ENCODE peak calls at places on chromosomes 5 and 9, in five cellular contexts. One of them, this sample, is unnamed.

GRCh38 chr9:17978773-17979172 is 399.9 kb downstream of the SH3GL2 start:
- DNase-seq in DMS153: no peak
- DNase-seq in RPMI7951: no peak
- DNase-seq in dermis microvascular lymphatic vessel endothelial cell: no peak
- DNase-seq in SHP77: no peak
- DNase-seq in this sample: no peak

GRCh38 chr5:125372694-125373621 is 626.5 kb upstream of the ZNF608 start:
- DNase-seq in DMS153: peak; percentile 61
- DNase-seq in RPMI7951: peak; percentile 72
- DNase-seq in dermis microvascular lymphatic vessel endothelial cell: peak; percentile 72
- DNase-seq in SHP77: peak; percentile 4
- DNase-seq in this sample: no peak

GRCh38 chr5:141821430-141821925 is 56.7 kb downstream of the PCDH1 start:
- DNase-seq in DMS153: no peak
- DNase-seq in RPMI7951: peak; percentile 80
- DNase-seq in dermis microvascular lymphatic vessel endothelial cell: peak; percentile 79
- DNase-seq in SHP77: no peak
- DNase-seq in this sample: peak; percentile 71

GRCh38 chr5:178291969-178292825 is 59.6 kb upstream of the PHYKPL start:
- DNase-seq in DMS153: no peak
- DNase-seq in RPMI7951: no peak
- DNase-seq in dermis microvascular lymphatic vessel endothelial cell: no peak
- DNase-seq in SHP77: no peak
- DNase-seq in this sample: no peak

GRCh38 chr9:109863961-109864360 is 84.0 kb downstream of the PALM2AKAP2 start:
- DNase-seq in DMS153: no peak
- DNase-seq in RPMI7951: no peak
- DNase-seq in dermis microvascular lymphatic vessel endothelial cell: no peak
- DNase-seq in SHP77: no peak
- DNase-seq in this sample: no peak

GRCh38 chr9:125906144-125906543 is 159.0 kb downstream of the PBX3 start:
- DNase-seq in DMS153: no peak
- DNase-seq in RPMI7951: peak; percentile 22
- DNase-seq in dermis microvascular lymphatic vessel endothelial cell: peak; percentile 38
- DNase-seq in SHP77: no peak
- DNase-seq in this sample: no peak

GRCh38 chr5:67355135-67355729 is 158.6 kb upstream of the CD180 start:
- DNase-seq in DMS153: no peak
- DNase-seq in RPMI7951: no peak
- DNase-seq in dermis microvascular lymphatic vessel endothelial cell: no peak
- DNase-seq in SHP77: no peak
- DNase-seq in this sample: no peak

GRCh38 chr5:95901676-95902646 is 59.7 kb downstream of the ELL2 start:
- DNase-seq in DMS153: no peak
- DNase-seq in RPMI7951: peak; percentile 67
- DNase-seq in dermis microvascular lymphatic vessel endothelial cell: peak; percentile 73
- DNase-seq in SHP77: no peak
- DNase-seq in this sample: no peak

GRCh38 chr5:28961806-28962205 is 1923.4 kb upstream of the CDH9 start:
- DNase-seq in DMS153: no peak
- DNase-seq in RPMI7951: no peak
- DNase-seq in dermis microvascular lymphatic vessel endothelial cell: no peak
- DNase-seq in SHP77: no peak
- DNase-seq in this sample: no peak

GRCh38 chr5:132953710-132954109 is 9.7 kb downstream of the AFF4 start:
- DNase-seq in DMS153: no peak
- DNase-seq in RPMI7951: no peak
- DNase-seq in dermis microvascular lymphatic vessel endothelial cell: no peak
- DNase-seq in SHP77: no peak
- DNase-seq in this sample: no peak

GRCh38 chr9:123715258-123715657 is 214.7 kb downstream of the DENND1A start:
- DNase-seq in DMS153: no peak
- DNase-seq in RPMI7951: no peak
- DNase-seq in dermis microvascular lymphatic vessel endothelial cell: no peak
- DNase-seq in SHP77: no peak
- DNase-seq in this sample: no peak

GRCh38 chr5:399296-400281 is 43.4 kb upstream of the EXOC3 start:
- DNase-seq in DMS153: peak; percentile 99
- DNase-seq in RPMI7951: peak; percentile 99
- DNase-seq in dermis microvascular lymphatic vessel endothelial cell: peak; percentile 98
- DNase-seq in SHP77: peak; percentile 99
- DNase-seq in this sample: peak; percentile 4

GRCh38 chr9:137723396-137724113 is 104.8 kb downstream of the EHMT1 start:
- DNase-seq in DMS153: no peak
- DNase-seq in RPMI7951: no peak
- DNase-seq in dermis microvascular lymphatic vessel endothelial cell: no peak
- DNase-seq in SHP77: no peak
- DNase-seq in this sample: no peak

GRCh38 chr5:127400946-127401670 is 110.5 kb downstream of the MEGF10 start:
- DNase-seq in DMS153: no peak
- DNase-seq in RPMI7951: peak; percentile 47
- DNase-seq in dermis microvascular lymphatic vessel endothelial cell: no peak
- DNase-seq in SHP77: no peak
- DNase-seq in this sample: no peak

GRCh38 chr5:16626696-16627264 is 10.0 kb upstream of the RETREG1 start:
- DNase-seq in DMS153: no peak
- DNase-seq in RPMI7951: peak; percentile 39
- DNase-seq in dermis microvascular lymphatic vessel endothelial cell: no peak
- DNase-seq in SHP77: no peak
- DNase-seq in this sample: no peak

GRCh38 chr5:151758141-151758429 is 346 bp downstream of the ATOX1 start:
- DNase-seq in DMS153: no peak
- DNase-seq in RPMI7951: no peak
- DNase-seq in dermis microvascular lymphatic vessel endothelial cell: no peak
- DNase-seq in SHP77: no peak
- DNase-seq in this sample: no peak

GRCh38 chr5:145708169-145708568 is 127.0 kb downstream of the PRELID2 start:
- DNase-seq in DMS153: no peak
- DNase-seq in RPMI7951: no peak
- DNase-seq in dermis microvascular lymphatic vessel endothelial cell: no peak
- DNase-seq in SHP77: no peak
- DNase-seq in this sample: no peak

GRCh38 chr9:109331353-109331752 is 10.5 kb upstream of the EPB41L4B start:
- DNase-seq in DMS153: peak; percentile 75
- DNase-seq in RPMI7951: peak; percentile 86
- DNase-seq in dermis microvascular lymphatic vessel endothelial cell: no peak
- DNase-seq in SHP77: no peak
- DNase-seq in this sample: peak; percentile 59

GRCh38 chr5:16712600-16712999 is 95.8 kb upstream of the RETREG1 start:
- DNase-seq in DMS153: no peak
- DNase-seq in RPMI7951: no peak
- DNase-seq in dermis microvascular lymphatic vessel endothelial cell: no peak
- DNase-seq in SHP77: no peak
- DNase-seq in this sample: no peak

GRCh38 chr5:124746916-124747769 is 704 bp upstream of the ZNF608 start:
- DNase-seq in DMS153: peak; percentile 83
- DNase-seq in RPMI7951: peak; percentile 94
- DNase-seq in dermis microvascular lymphatic vessel endothelial cell: peak; percentile 97
- DNase-seq in SHP77: peak; percentile 84
- DNase-seq in this sample: peak; percentile 51

GRCh38 chr5:42993516-42994284 is 46.4 kb downstream of the ANXA2R start:
- DNase-seq in DMS153: no peak
- DNase-seq in RPMI7951: peak; percentile 79
- DNase-seq in dermis microvascular lymphatic vessel endothelial cell: peak; percentile 88
- DNase-seq in SHP77: no peak
- DNase-seq in this sample: no peak

GRCh38 chr5:178279026-178279722 is 46.6 kb upstream of the PHYKPL start:
- DNase-seq in DMS153: no peak
- DNase-seq in RPMI7951: no peak
- DNase-seq in dermis microvascular lymphatic vessel endothelial cell: no peak
- DNase-seq in SHP77: no peak
- DNase-seq in this sample: no peak

GRCh38 chr5:10460252-10460906 is 18.7 kb downstream of the ROPN1L start:
- DNase-seq in DMS153: no peak
- DNase-seq in RPMI7951: peak; percentile 49
- DNase-seq in dermis microvascular lymphatic vessel endothelial cell: peak; percentile 61
- DNase-seq in SHP77: no peak
- DNase-seq in this sample: peak; percentile 51

GRCh38 chr9:20178679-20179078 is 389.8 kb upstream of the SLC24A2 start:
- DNase-seq in DMS153: no peak
- DNase-seq in RPMI7951: no peak
- DNase-seq in dermis microvascular lymphatic vessel endothelial cell: no peak
- DNase-seq in SHP77: no peak
- DNase-seq in this sample: no peak

GRCh38 chr5:89128097-89128496 is 245.1 kb upstream of the MEF2C start:
- DNase-seq in DMS153: no peak
- DNase-seq in RPMI7951: no peak
- DNase-seq in dermis microvascular lymphatic vessel endothelial cell: peak; percentile 4
- DNase-seq in SHP77: no peak
- DNase-seq in this sample: no peak

GRCh38 chr9:135602789-135603481 is 36.4 kb downstream of the GLT6D1 start:
- DNase-seq in DMS153: no peak
- DNase-seq in RPMI7951: peak; percentile 15
- DNase-seq in dermis microvascular lymphatic vessel endothelial cell: peak; percentile 42
- DNase-seq in SHP77: peak; percentile 40
- DNase-seq in this sample: no peak

GRCh38 chr5:17079562-17079961 is 137.9 kb upstream of the BASP1 start:
- DNase-seq in DMS153: no peak
- DNase-seq in RPMI7951: no peak
- DNase-seq in dermis microvascular lymphatic vessel endothelial cell: peak; percentile 97
- DNase-seq in SHP77: no peak
- DNase-seq in this sample: no peak

GRCh38 chr9:135802876-135803419 is 101.0 kb downstream of the KCNT1 start:
- DNase-seq in DMS153: no peak
- DNase-seq in RPMI7951: no peak
- DNase-seq in dermis microvascular lymphatic vessel endothelial cell: no peak
- DNase-seq in SHP77: no peak
- DNase-seq in this sample: no peak

GRCh38 chr9:77163889-77164288 is 13.4 kb upstream of the VPS13A start:
- DNase-seq in DMS153: no peak
- DNase-seq in RPMI7951: no peak
- DNase-seq in dermis microvascular lymphatic vessel endothelial cell: peak; percentile 34
- DNase-seq in SHP77: no peak
- DNase-seq in this sample: no peak

GRCh38 chr5:124935060-124935459 is 188.6 kb upstream of the ZNF608 start:
- DNase-seq in DMS153: no peak
- DNase-seq in RPMI7951: no peak
- DNase-seq in dermis microvascular lymphatic vessel endothelial cell: no peak
- DNase-seq in SHP77: no peak
- DNase-seq in this sample: no peak

GRCh38 chr9:136565075-136565721 is 19.4 kb upstream of the NOTCH1 start:
- DNase-seq in DMS153: no peak
- DNase-seq in RPMI7951: no peak
- DNase-seq in dermis microvascular lymphatic vessel endothelial cell: no peak
- DNase-seq in SHP77: no peak
- DNase-seq in this sample: no peak

GRCh38 chr9:97411789-97412627 is at the start of gene TDRD7:
- DNase-seq in DMS153: peak; percentile 63
- DNase-seq in RPMI7951: peak; percentile 76
- DNase-seq in dermis microvascular lymphatic vessel endothelial cell: peak; percentile 81
- DNase-seq in SHP77: peak; percentile 50
- DNase-seq in this sample: peak; percentile 70

GRCh38 chr5:3194141-3194540 is 401.5 kb upstream of the IRX1 start:
- DNase-seq in DMS153: no peak
- DNase-seq in RPMI7951: no peak
- DNase-seq in dermis microvascular lymphatic vessel endothelial cell: no peak
- DNase-seq in SHP77: no peak
- DNase-seq in this sample: no peak

GRCh38 chr5:17951392-17952169 is 317.3 kb downstream of the TAF11L14 start:
- DNase-seq in DMS153: peak; percentile 60
- DNase-seq in RPMI7951: no peak
- DNase-seq in dermis microvascular lymphatic vessel endothelial cell: no peak
- DNase-seq in SHP77: peak; percentile 75
- DNase-seq in this sample: no peak

GRCh38 chr5:104533498-104533897 is 970.9 kb upstream of the NUDT12 start:
- DNase-seq in DMS153: no peak
- DNase-seq in RPMI7951: no peak
- DNase-seq in dermis microvascular lymphatic vessel endothelial cell: no peak
- DNase-seq in SHP77: no peak
- DNase-seq in this sample: no peak

GRCh38 chr5:119330367-119331183 is 25.2 kb upstream of the TNFAIP8 start:
- DNase-seq in DMS153: no peak
- DNase-seq in RPMI7951: no peak
- DNase-seq in dermis microvascular lymphatic vessel endothelial cell: no peak
- DNase-seq in SHP77: no peak
- DNase-seq in this sample: no peak

GRCh38 chr5:19001527-19001926 is 986.5 kb downstream of the CDH18 start:
- DNase-seq in DMS153: no peak
- DNase-seq in RPMI7951: no peak
- DNase-seq in dermis microvascular lymphatic vessel endothelial cell: no peak
- DNase-seq in SHP77: no peak
- DNase-seq in this sample: no peak